ENCODE peak calls at places on chromosomes 1 and 21, in five cellular contexts. One of them, this sample, is unnamed. For H3K4me1, the result is how much of the 10 kb centered on the place peaks cover.

GRCh38 chr1:212754715-212755114 is 36.9 kb downstream of the NSL1 start:
- DNase-seq in OCI-LY7: no peak
- DNase-seq in heart left ventricle: no peak
- DNase-seq in lung: no peak
- DNase-seq in K562: peak
- DNase-seq in this sample: no peak

GRCh38 chr21:29298348-29299045 is at the start of gene BACH1:
- DNase-seq in heart left ventricle: peak
- DNase-seq in lung: peak
- DNase-seq in OCI-LY7: peak
- DNase-seq in K562: peak
- DNase-seq in this sample: peak

GRCh38 chr1:113783254-113784103 is 24.2 kb upstream of the PHTF1 start:
- DNase-seq in heart left ventricle: peak
- DNase-seq in K562: peak
- DNase-seq in lung: peak
- DNase-seq in OCI-LY7: peak
- DNase-seq in this sample: peak

GRCh38 chr1:178055093-178055492 is 38.8 kb upstream of the RASAL2 start:
- DNase-seq in lung: peak
- DNase-seq in OCI-LY7: peak
- DNase-seq in K562: no peak
- DNase-seq in heart left ventricle: peak
- DNase-seq in this sample: peak

GRCh38 chr1:72000809-72001208 is 281.5 kb downstream of the NEGR1 start:
- DNase-seq in heart left ventricle: no peak
- DNase-seq in K562: no peak
- DNase-seq in lung: no peak
- DNase-seq in OCI-LY7: no peak
- DNase-seq in this sample: no peak

GRCh38 chr1:17588048-17588781 is 48.7 kb downstream of the ARHGEF10L start:
- DNase-seq in lung: no peak
- DNase-seq in heart left ventricle: peak
- DNase-seq in OCI-LY7: no peak
- DNase-seq in K562: no peak
- DNase-seq in this sample: no peak

GRCh38 chr1:66311092-66311491 is 222.9 kb upstream of the SGIP1 start:
- DNase-seq in heart left ventricle: no peak
- DNase-seq in OCI-LY7: no peak
- DNase-seq in lung: no peak
- DNase-seq in K562: no peak
- DNase-seq in this sample: no peak

GRCh38 chr1:91685994-91686393 is 185.3 kb downstream of the CDC7 start:
- DNase-seq in OCI-LY7: no peak
- DNase-seq in lung: no peak
- DNase-seq in K562: no peak
- DNase-seq in heart left ventricle: no peak
- DNase-seq in this sample: no peak

GRCh38 chr1:171221665-171222591 is 26.4 kb upstream of the FMO1 start:
- DNase-seq in K562: no peak
- DNase-seq in heart left ventricle: no peak
- DNase-seq in lung: no peak
- DNase-seq in OCI-LY7: no peak
- DNase-seq in this sample: no peak

GRCh38 chr1:61818992-61819391 is 76.7 kb downstream of the PATJ start:
- DNase-seq in K562: no peak
- DNase-seq in OCI-LY7: no peak
- DNase-seq in lung: no peak
- DNase-seq in heart left ventricle: no peak
- DNase-seq in this sample: no peak

GRCh38 chr1:81410351-81410750 is 390.4 kb upstream of the ADGRL2 start:
- DNase-seq in OCI-LY7: no peak
- DNase-seq in lung: no peak
- DNase-seq in K562: no peak
- DNase-seq in heart left ventricle: no peak
- DNase-seq in this sample: no peak

GRCh38 chr1:84538599-84538998 is 32.2 kb upstream of the GNG5 start:
- DNase-seq in heart left ventricle: no peak
- DNase-seq in K562: no peak
- DNase-seq in OCI-LY7: no peak
- DNase-seq in lung: no peak
- DNase-seq in this sample: no peak

DNA sequence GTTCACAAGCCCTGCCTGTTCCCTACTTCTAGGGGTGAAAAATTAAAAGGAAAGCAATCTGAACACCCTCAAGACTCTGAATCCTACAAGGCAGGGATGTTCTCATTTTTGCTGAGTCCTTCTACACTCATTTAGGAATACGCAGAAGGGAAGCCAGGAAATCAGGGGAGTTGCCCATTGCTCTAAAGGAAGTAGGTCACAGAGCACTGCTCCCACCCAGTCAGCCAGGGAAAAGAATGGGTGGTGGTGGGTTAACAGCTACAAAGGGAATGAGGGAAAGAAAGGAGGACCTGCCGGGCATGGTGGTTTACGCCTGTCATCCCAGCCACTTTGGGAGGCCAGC is 2.4 kb upstream of the CTTNBP2NL start:
- DNase-seq in lung: no peak
- DNase-seq in K562: no peak
- DNase-seq in OCI-LY7: no peak
- DNase-seq in heart left ventricle: peak
- DNase-seq in this sample: no peak
- H3K4me3 ChIP-seq in lung: no peak
- H3K4me3 ChIP-seq in K562: no peak
- H3K4me3 ChIP-seq in OCI-LY7: no peak
- H3K4me3 ChIP-seq in heart left ventricle: no peak
- H3K4me3 ChIP-seq in this sample: no peak

DNA sequence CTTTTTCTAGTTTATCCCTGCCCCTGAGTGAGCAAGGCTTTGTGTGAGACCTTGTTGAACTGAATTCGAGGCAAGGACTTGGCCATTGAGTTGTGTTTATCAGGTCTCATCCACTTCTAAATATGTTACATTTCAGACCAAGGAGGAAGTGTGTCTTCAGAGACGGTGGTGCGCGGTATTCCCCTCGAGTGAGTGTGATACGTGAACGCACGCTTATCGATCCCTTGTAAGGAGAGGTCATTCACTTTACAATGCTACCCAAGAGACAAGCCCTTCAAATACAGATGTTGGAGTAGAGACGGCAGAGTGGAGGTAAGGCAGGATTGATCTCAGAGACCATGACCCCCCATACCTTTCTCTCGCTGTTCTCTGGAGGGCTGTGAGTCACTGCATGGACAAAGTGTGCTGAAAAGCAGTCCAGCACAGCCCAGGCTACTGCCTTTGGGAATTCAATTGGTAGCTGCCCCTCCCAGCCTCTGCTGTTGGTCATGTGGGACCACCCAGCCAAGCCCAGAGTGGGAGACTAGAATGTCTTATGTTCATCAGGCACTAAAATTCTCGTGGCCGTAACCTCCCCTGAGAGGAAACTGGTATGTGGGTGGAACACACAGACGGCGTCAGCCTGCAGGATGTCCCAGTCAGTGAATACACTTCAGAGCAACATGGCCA is 16.3 kb upstream of the MTARC1 start:
- DNase-seq in heart left ventricle: no peak
- DNase-seq in OCI-LY7: no peak
- DNase-seq in lung: no peak
- DNase-seq in K562: no peak
- DNase-seq in this sample: no peak
- TF ChIP-seq CTCF in heart left ventricle: no peak
- TF ChIP-seq CTCF in OCI-LY7: no peak
- TF ChIP-seq CTCF in lung: no peak
- TF ChIP-seq CTCF in K562: no peak
- TF ChIP-seq CTCF in this sample: no peak

DNA sequence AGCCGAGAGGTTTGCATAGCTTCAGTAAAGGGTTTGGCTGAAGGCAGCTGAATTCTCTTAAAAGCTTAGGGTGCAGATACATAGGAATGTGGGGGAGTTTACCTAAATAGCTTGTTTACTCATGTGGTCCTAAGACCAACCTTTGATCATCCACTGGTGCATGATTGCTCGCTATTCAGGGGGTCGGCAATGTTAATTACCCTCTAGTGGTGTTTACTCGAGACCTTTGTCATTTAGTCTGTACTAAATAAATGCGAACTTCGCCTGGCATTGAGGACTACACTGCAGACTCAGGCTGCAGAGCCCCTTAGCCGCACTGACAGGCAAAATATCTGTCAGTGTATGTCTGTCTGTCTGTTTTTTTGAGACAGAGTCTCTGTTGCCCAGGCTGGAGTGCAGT is 31.8 kb downstream of the TMEM63A start:
- DNase-seq in heart left ventricle: no peak
- DNase-seq in OCI-LY7: no peak
- DNase-seq in lung: no peak
- DNase-seq in K562: no peak
- DNase-seq in this sample: no peak
- H3K4me1 ChIP-seq in heart left ventricle: under half
- H3K4me1 ChIP-seq in OCI-LY7: half or more
- H3K4me1 ChIP-seq in lung: under half
- H3K4me1 ChIP-seq in K562: under half
- H3K4me1 ChIP-seq in this sample: under half

GRCh38 chr1:38213720-38214367 is 167.3 kb upstream of the POU3F1 start:
- DNase-seq in heart left ventricle: no peak
- DNase-seq in K562: peak
- DNase-seq in lung: no peak
- DNase-seq in OCI-LY7: no peak
- DNase-seq in this sample: no peak
- H3K4me3 ChIP-seq in heart left ventricle: no peak
- H3K4me3 ChIP-seq in K562: no peak
- H3K4me3 ChIP-seq in lung: no peak
- H3K4me3 ChIP-seq in OCI-LY7: no peak
- H3K4me3 ChIP-seq in this sample: no peak

GRCh38 chr1:234770031-234770795 is 160.2 kb upstream of the IRF2BP2 start:
- DNase-seq in lung: no peak
- DNase-seq in K562: no peak
- DNase-seq in OCI-LY7: no peak
- DNase-seq in heart left ventricle: no peak
- DNase-seq in this sample: no peak
- TF ChIP-seq CTCF in lung: no peak
- TF ChIP-seq CTCF in K562: no peak
- TF ChIP-seq CTCF in OCI-LY7: no peak
- TF ChIP-seq CTCF in heart left ventricle: no peak
- TF ChIP-seq CTCF in this sample: no peak

GRCh38 chr1:226664413-226665101 is 74.5 kb downstream of the ITPKB start:
- DNase-seq in heart left ventricle: peak
- DNase-seq in lung: no peak
- DNase-seq in K562: no peak
- DNase-seq in OCI-LY7: no peak
- DNase-seq in this sample: no peak
- H3K4me1 ChIP-seq in heart left ventricle: half or more
- H3K4me1 ChIP-seq in lung: half or more
- H3K4me1 ChIP-seq in K562: under half
- H3K4me1 ChIP-seq in OCI-LY7: half or more
- H3K4me1 ChIP-seq in this sample: under half

This sample was measured in Peyer's patch.